ENCODE peak calls at places on chromosomes 6 and 20, in ten cellular contexts. H, C, B, A, L, D, M, I, K and T are unnamed samples.

GRCh38 chr6:138109042-138109997 is 2.1 kb upstream of the PERP start:
- DNase-seq in H (no peak), C (peak; percentile 85), B (peak; percentile 62), A (peak; percentile 51), L (peak; percentile 83), D (peak; percentile 70), M (peak; percentile 85), I (peak; percentile 50), K (peak; percentile 21), T (peak; percentile 58)

GRCh38 chr6:127938701-127939100 is 37.8 kb upstream of the THEMIS start:
- DNase-seq in H (no peak), C (no peak), B (no peak), A (no peak), L (peak; percentile 56), D (no peak), M (no peak), I (no peak), K (no peak), T (no peak)

GRCh38 chr6:81859884-81860283 is 107.4 kb upstream of the TENT5A start:
- DNase-seq in H (no peak), C (no peak), B (no peak), A (peak; percentile 46), L (no peak), D (peak; percentile 70), M (no peak), I (no peak), K (no peak), T (peak; percentile 7)

GRCh38 chr20:1301031-1301529 is 27.9 kb downstream of the SDCBP2 start:
- DNase-seq in H (peak; percentile 45), C (peak; percentile 62), B (no peak), A (no peak), L (peak; percentile 80), D (no peak), M (no peak), I (no peak), K (no peak), T (no peak)

GRCh38 chr6:126040826-126041225 is 54.5 kb downstream of the TRMT11 start:
- DNase-seq in H (peak; percentile 60), C (no peak), B (no peak), A (no peak), L (peak; percentile 42), D (peak; percentile 51), M (peak; percentile 53), I (no peak), K (no peak), T (no peak)

GRCh38 chr6:118581489-118581959 is 33.4 kb downstream of the PLN start:
- DNase-seq in H (no peak), C (no peak), B (no peak), A (no peak), L (no peak), D (no peak), M (peak; percentile 42), I (no peak), K (no peak), T (no peak)

GRCh38 chr20:41523857-41524256 is 94.3 kb downstream of the CHD6 start:
- DNase-seq in H (no peak), C (no peak), B (no peak), A (no peak), L (no peak), D (no peak), M (no peak), I (no peak), K (no peak), T (no peak)

GRCh38 chr20:44068311-44068710 is 118.7 kb downstream of the JPH2 start:
- DNase-seq in H (no peak), C (no peak), B (no peak), A (no peak), L (no peak), D (no peak), M (no peak), I (no peak), K (no peak), T (no peak)

DNA sequence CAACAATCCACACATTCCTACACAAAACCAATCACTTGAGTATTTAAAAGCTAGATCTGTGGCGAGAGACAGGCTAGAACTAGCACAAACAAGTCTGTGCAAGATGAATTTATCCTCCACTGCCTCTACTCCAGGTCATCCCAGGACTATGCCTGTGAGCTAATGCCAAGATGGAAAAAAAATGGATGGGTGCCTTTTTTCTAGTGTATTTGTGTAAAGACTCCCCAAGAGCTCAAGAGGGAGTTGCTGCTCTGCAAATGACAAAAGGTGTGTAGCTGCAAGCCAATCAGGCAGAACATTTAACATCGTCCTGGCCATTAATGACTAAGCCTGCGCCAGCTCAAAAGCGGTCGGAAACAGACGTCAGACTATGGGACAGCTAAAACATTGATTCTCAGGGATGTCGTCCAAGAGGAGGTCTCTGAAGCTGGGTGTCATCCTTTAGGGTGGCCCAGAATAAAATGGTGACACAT is 21.9 kb downstream of the ATXN1 start:
- DNase-seq in H (peak; percentile 87), C (no peak), B (no peak), A (no peak), L (peak; percentile 98), D (no peak), M (no peak), I (no peak), K (no peak), T (no peak)
- H3K27ac ChIP-seq in H (peak overlapping the region; percentile 68), C (no peak overlapping the region), B (no peak overlapping the region), A (peak overlapping the region; percentile 65), L (peak overlapping the region; percentile 22), D (no peak overlapping the region), M (peak overlapping the region; percentile 1), I (peak overlapping the region; percentile 86), K (no peak overlapping the region), T (no peak overlapping the region)

GRCh38 chr6:130982941-130983456 is 80.0 kb downstream of the EPB41L2 start:
- DNase-seq in H (no peak), C (no peak), B (no peak), A (no peak), L (no peak), D (no peak), M (no peak), I (no peak), K (no peak), T (no peak)
- H3K27ac ChIP-seq in H (no peak overlapping the region), C (no peak overlapping the region), B (no peak overlapping the region), A (no peak overlapping the region), L (no peak overlapping the region), D (no peak overlapping the region), M (no peak overlapping the region), I (no peak overlapping the region), K (no peak overlapping the region), T (no peak overlapping the region)

GRCh38 chr20:37297066-37297736 is 7.7 kb downstream of the MANBAL start:
- DNase-seq in H (no peak), C (no peak), B (no peak), A (no peak), L (peak; percentile 32), D (peak; percentile 54), M (no peak), I (no peak), K (no peak), T (no peak)
- H3K27ac ChIP-seq in H (peak overlapping the region; percentile 93), C (no peak overlapping the region), B (no peak overlapping the region), A (peak overlapping the region; percentile 29), L (peak overlapping the region; percentile 86), D (peak overlapping the region; percentile 97), M (peak overlapping the region; percentile 73), I (peak overlapping the region; percentile 61), K (peak overlapping the region; percentile 53), T (no peak overlapping the region)

GRCh38 chr20:38536310-38536709 is 44.7 kb upstream of the ADIG start:
- DNase-seq in H (peak; percentile 54), C (no peak), B (no peak), A (no peak), L (peak; percentile 87), D (no peak), M (no peak), I (no peak), K (no peak), T (no peak)

GRCh38 chr20:38538789-38539188 is 42.2 kb upstream of the ADIG start:
- DNase-seq in H (no peak), C (no peak), B (no peak), A (no peak), L (no peak), D (no peak), M (no peak), I (no peak), K (no peak), T (no peak)

GRCh38 chr20:38537176-38537575 is 43.8 kb upstream of the ADIG start:
- DNase-seq in H (no peak), C (no peak), B (no peak), A (no peak), L (peak; percentile 29), D (no peak), M (no peak), I (no peak), K (no peak), T (no peak)

GRCh38 chr20:38534756-38535155 is 46.2 kb upstream of the ADIG start:
- DNase-seq in H (no peak), C (no peak), B (no peak), A (no peak), L (no peak), D (no peak), M (no peak), I (no peak), K (no peak), T (no peak)
- H3K27ac ChIP-seq in H (no peak overlapping the region), C (no peak overlapping the region), B (no peak overlapping the region), A (no peak overlapping the region), L (no peak overlapping the region), D (no peak overlapping the region), M (no peak overlapping the region), I (no peak overlapping the region), K (no peak overlapping the region), T (no peak overlapping the region)

GRCh38 chr6:96990462-96990861 is 65.9 kb downstream of the KLHL32 start:
- DNase-seq in H (no peak), C (no peak), B (no peak), A (no peak), L (no peak), D (no peak), M (no peak), I (no peak), K (no peak), T (peak; percentile 5)
- H3K27ac ChIP-seq in H (no peak overlapping the region), C (no peak overlapping the region), B (no peak overlapping the region), A (no peak overlapping the region), L (no peak overlapping the region), D (no peak overlapping the region), M (no peak overlapping the region), I (no peak overlapping the region), K (no peak overlapping the region), T (no peak overlapping the region)

DNA sequence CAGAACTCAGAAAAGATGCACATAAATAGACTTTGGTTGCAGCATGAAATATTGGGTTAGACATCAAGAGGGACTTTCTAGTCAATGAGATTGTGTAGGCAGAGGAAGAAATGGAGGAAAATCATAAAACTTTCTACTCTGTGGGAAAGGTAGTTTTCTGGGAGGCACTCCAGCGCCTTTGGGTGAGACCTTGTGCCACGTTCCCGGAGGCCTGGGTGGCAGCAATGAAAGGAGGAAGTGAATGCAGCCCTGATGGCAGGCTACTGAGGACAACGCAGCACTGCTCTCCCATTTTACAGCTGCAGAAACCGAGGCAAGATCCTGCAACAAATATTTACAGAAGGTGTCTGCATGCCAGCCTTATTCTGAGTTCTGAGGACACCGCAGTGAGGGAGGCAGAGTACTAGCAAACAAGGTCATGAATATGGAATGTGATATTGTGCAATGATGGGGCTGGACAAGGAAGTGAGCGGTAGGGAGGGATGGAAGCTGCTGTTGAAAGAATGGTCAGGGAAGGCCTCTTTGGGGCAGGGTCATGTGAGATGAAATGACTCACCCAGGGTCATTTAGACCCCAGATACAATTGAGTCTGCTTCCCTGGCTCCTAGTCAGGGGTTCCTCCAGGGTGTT is 159.1 kb downstream of the TFAP2C start:
- DNase-seq in H (peak; percentile 93), C (no peak), B (no peak), A (no peak), L (peak; percentile 95), D (no peak), M (no peak), I (peak; percentile 23), K (no peak), T (no peak)
- H3K27ac ChIP-seq in H (peak overlapping the region; percentile 99), C (no peak overlapping the region), B (no peak overlapping the region), A (no peak overlapping the region), L (peak overlapping the region; percentile 55), D (no peak overlapping the region), M (no peak overlapping the region), I (no peak overlapping the region), K (no peak overlapping the region), T (no peak overlapping the region)